ENCODE peak calls at places on chromosomes 1 and 21, in nine cellular contexts. A, L, E, J, N, W, I, F and T are unnamed samples.

GRCh38 chr1:209937996-209938959 is at the start of gene SYT14:
- DNase-seq in I (peak; percentile 55), L (peak; percentile 24), W (peak; percentile 71), E (no peak), F (peak; percentile 76), J (no peak), A (peak; percentile 76), N (peak; percentile 63), T (peak; percentile 84)

GRCh38 chr1:43238104-43238503 is 31.7 kb upstream of the TMEM125 start:
- DNase-seq in W (peak; percentile 57), E (peak; percentile 52), J (peak; percentile 83), A (peak; percentile 70), F (peak; percentile 60), N (peak; percentile 75), I (peak; percentile 77), L (no peak), T (peak; percentile 84)

GRCh38 chr1:31871703-31872102 is 55.9 kb upstream of the SPOCD1 start:
- DNase-seq in E (no peak), F (no peak), L (no peak), J (no peak), N (no peak), A (no peak), I (no peak), W (no peak), T (no peak)

GRCh38 chr1:47951026-47951425 is 46.2 kb downstream of the TRABD2B start:
- DNase-seq in J (no peak), W (no peak), L (no peak), A (peak; percentile 77), E (no peak), I (peak; percentile 71), N (peak; percentile 50), F (no peak), T (no peak)

GRCh38 chr1:44084998-44085675 is 33.5 kb upstream of the KLF17 start:
- DNase-seq in F (no peak), J (no peak), I (no peak), A (no peak), W (peak; percentile 92), L (peak; percentile 85), E (no peak), N (no peak), T (no peak)

GRCh38 chr21:37829043-37829442 is 87.2 kb downstream of the KCNJ6 start:
- DNase-seq in L (no peak), W (no peak), J (no peak), A (no peak), E (no peak), F (no peak), N (no peak), I (no peak), T (no peak)

GRCh38 chr1:88272216-88272615 is 411.9 kb upstream of the PKN2 start:
- DNase-seq in L (no peak), W (no peak), E (no peak), F (no peak), A (no peak), I (peak; percentile 1), N (no peak), J (no peak), T (no peak)

GRCh38 chr1:17200246-17200645 is 4.7 kb upstream of the PADI1 start:
- DNase-seq in E (no peak), F (no peak), J (no peak), L (no peak), W (no peak), I (no peak), N (no peak), A (no peak), T (no peak)

GRCh38 chr1:85585845-85586244 is 5.3 kb downstream of the CCN1 start:
- DNase-seq in I (no peak), W (peak; percentile 50), A (no peak), N (no peak), F (no peak), L (no peak), J (no peak), E (no peak), T (peak; percentile 9)

GRCh38 chr1:45621501-45621836 is 2.4 kb downstream of the CCDC17 start:
- DNase-seq in J (no peak), L (no peak), F (no peak), A (no peak), W (no peak), E (no peak), N (no peak), I (no peak), T (no peak)

GRCh38 chr1:204461331-204462228 is 33.0 kb downstream of the PIK3C2B start:
- DNase-seq in L (no peak), J (peak; percentile 80), A (no peak), N (no peak), F (no peak), I (no peak), W (no peak), E (no peak), T (no peak)

GRCh38 chr1:39490596-39491145 is 765 bp upstream of the BMP8A start:
- DNase-seq in A (peak; percentile 35), F (peak; percentile 17), E (no peak), W (no peak), I (no peak), J (no peak), L (no peak), N (peak; percentile 58), T (peak; percentile 32)

GRCh38 chr1:5585256-5585655 is 407.0 kb downstream of the NPHP4 start:
- DNase-seq in A (no peak), W (no peak), E (no peak), N (no peak), L (no peak), I (no peak), F (no peak), J (no peak), T (no peak)

GRCh38 chr1:12625276-12625675 is 7.3 kb upstream of the DHRS3 start:
- DNase-seq in F (no peak), L (no peak), N (no peak), W (no peak), E (no peak), I (no peak), A (no peak), J (no peak), T (no peak)

GRCh38 chr1:172654535-172654934 is 4.4 kb upstream of the FASLG start:
- DNase-seq in E (no peak), A (no peak), I (no peak), F (no peak), J (no peak), N (no peak), W (peak; percentile 96), L (no peak), T (no peak)

GRCh38 chr1:114320586-114320985 is 166.9 kb upstream of the SYT6 start:
- DNase-seq in E (no peak), F (no peak), J (no peak), W (peak; percentile 86), N (no peak), L (peak; percentile 93), A (no peak), I (no peak), T (no peak)

GRCh38 chr1:30332100-30333094 is 391.0 kb downstream of the MATN1 start:
- DNase-seq in F (no peak), J (no peak), A (no peak), L (no peak), E (no peak), W (no peak), I (no peak), N (no peak), T (no peak)

GRCh38 chr1:168918860-168919741 is 187.4 kb upstream of the ATP1B1 start:
- DNase-seq in E (no peak), I (peak; percentile 38), N (no peak), W (peak; percentile 48), J (no peak), F (no peak), A (no peak), L (no peak), T (no peak)

GRCh38 chr1:32907435-32907834 is 6.2 kb upstream of the TMEM54 start:
- DNase-seq in N (no peak), E (no peak), F (no peak), I (no peak), W (peak; percentile 47), A (no peak), J (no peak), L (no peak), T (no peak)

GRCh38 chr1:16175610-16176553 is 20.0 kb upstream of the EPHA2 start:
- DNase-seq in W (peak; percentile 88), A (peak; percentile 85), F (peak; percentile 55), I (peak; percentile 71), E (peak; percentile 82), N (peak; percentile 73), L (peak; percentile 66), J (peak; percentile 91), T (peak; percentile 82)

GRCh38 chr1:229364216-229365065 is 21.6 kb upstream of the CCSAP start:
- DNase-seq in I (no peak), A (no peak), J (no peak), W (peak; percentile 39), L (no peak), E (no peak), N (no peak), F (no peak), T (peak; percentile 91)

GRCh38 chr21:34122047-34122446 is 48.7 kb downstream of the MRPS6 start:
- DNase-seq in J (no peak), L (no peak), F (no peak), I (no peak), A (no peak), E (peak; percentile 34), W (no peak), N (no peak), T (no peak)

GRCh38 chr1:220881918-220882891 is 3.0 kb downstream of the HLX start:
- DNase-seq in L (no peak), W (no peak), E (no peak), A (no peak), F (no peak), N (no peak), I (no peak), J (no peak), T (no peak)

GRCh38 chr1:206766251-206766856 is 4.2 kb upstream of the IL19 start:
- DNase-seq in A (peak; percentile 22), L (peak; percentile 42), J (peak; percentile 11), E (peak; percentile 13), W (peak; percentile 97), F (no peak), I (no peak), N (no peak), T (no peak)

GRCh38 chr1:20429296-20429695 is 56.7 kb downstream of the CAMK2N1 start:
- DNase-seq in E (no peak), F (no peak), W (no peak), L (no peak), I (no peak), J (peak; percentile 37), N (no peak), A (no peak), T (no peak)

GRCh38 chr1:108537976-108538375 is 21.9 kb upstream of the EEIG2 start:
- DNase-seq in L (no peak), W (no peak), A (no peak), J (no peak), F (no peak), E (no peak), I (no peak), N (no peak), T (no peak)

GRCh38 chr1:206036661-206037455 is 13.2 kb upstream of the CTSE start:
- DNase-seq in I (no peak), A (no peak), E (no peak), N (no peak), L (no peak), J (no peak), W (no peak), F (no peak), T (no peak)

GRCh38 chr1:207186503-207186902 is 82.5 kb downstream of the C4BPA start:
- DNase-seq in A (no peak), E (no peak), W (peak; percentile 12), J (no peak), I (no peak), N (no peak), L (no peak), F (no peak), T (no peak)

GRCh38 chr1:33234131-33234530 is 22.2 kb upstream of the ZNF362 start:
- DNase-seq in N (no peak), E (no peak), A (no peak), J (no peak), L (no peak), I (no peak), F (no peak), W (no peak), T (no peak)

GRCh38 chr1:165114022-165114888 is 242.3 kb downstream of the LMX1A start:
- DNase-seq in J (no peak), F (peak; percentile 67), W (peak; percentile 46), E (peak; percentile 26), N (peak; percentile 28), L (peak; percentile 28), A (peak; percentile 32), I (peak; percentile 54), T (peak; percentile 56)

GRCh38 chr1:206495493-206496046 is 11.8 kb upstream of the RASSF5 start:
- DNase-seq in L (no peak), N (no peak), F (no peak), I (no peak), A (no peak), J (no peak), E (no peak), W (no peak), T (no peak)